ENCODE peak calls at places on chromosomes 4 and X, in four cellular contexts. One of them, this sample, is unnamed.

GRCh38 chr4:3836802-3837601 is 70.8 kb downstream of the ADRA2C start:
- DNase-seq in GM20000: no peak
- DNase-seq in GM12892: no peak
- DNase-seq in HEK293T: no peak
- DNase-seq in this sample: peak; percentile 22

GRCh38 chr4:65669008-65669971 is 999 bp downstream of the EPHA5 start:
- DNase-seq in HEK293T: no peak
- DNase-seq in GM20000: peak; percentile 12
- DNase-seq in GM12892: no peak
- DNase-seq in this sample: no peak

GRCh38 chr4:73609688-73610087 is 10.5 kb downstream of the RASSF6 start:
- DNase-seq in GM20000: no peak
- DNase-seq in GM12892: no peak
- DNase-seq in HEK293T: no peak
- DNase-seq in this sample: no peak

GRCh38 chr4:67754288-67754687 is at the start of gene GNRHR:
- DNase-seq in GM20000: no peak
- DNase-seq in HEK293T: no peak
- DNase-seq in GM12892: no peak
- DNase-seq in this sample: no peak

GRCh38 chrX:39957816-39958561 is 139.8 kb downstream of the BCOR start:
- DNase-seq in GM20000: no peak
- DNase-seq in HEK293T: no peak
- DNase-seq in GM12892: no peak
- DNase-seq in this sample: no peak

GRCh38 chr4:36178489-36178888 is 65.8 kb downstream of the ARAP2 start:
- DNase-seq in GM12892: no peak
- DNase-seq in GM20000: no peak
- DNase-seq in HEK293T: peak; percentile 17
- DNase-seq in this sample: no peak

GRCh38 chr4:123659759-123660158 is 263.2 kb downstream of the SPRY1 start:
- DNase-seq in GM20000: no peak
- DNase-seq in GM12892: no peak
- DNase-seq in HEK293T: no peak
- DNase-seq in this sample: peak; percentile 45

GRCh38 chr4:102871772-102872171 is 3.0 kb downstream of the CISD2 start:
- DNase-seq in GM20000: no peak
- DNase-seq in HEK293T: no peak
- DNase-seq in GM12892: no peak
- DNase-seq in this sample: no peak

GRCh38 chr4:153152453-153153338 is 51.5 kb upstream of the TRIM2 start:
- DNase-seq in GM20000: peak; percentile 44
- DNase-seq in HEK293T: peak; percentile 37
- DNase-seq in GM12892: peak; percentile 23
- DNase-seq in this sample: no peak

GRCh38 chr4:66837496-66837895 is 707.8 kb downstream of the CENPC start:
- DNase-seq in GM20000: no peak
- DNase-seq in HEK293T: no peak
- DNase-seq in GM12892: no peak
- DNase-seq in this sample: no peak

GRCh38 chr4:144494280-144494679 is 151.7 kb upstream of the HHIP start:
- DNase-seq in GM12892: no peak
- DNase-seq in HEK293T: no peak
- DNase-seq in GM20000: no peak
- DNase-seq in this sample: no peak

GRCh38 chrX:101415180-101416130 is 7.4 kb downstream of the HNRNPH2 start:
- DNase-seq in GM20000: peak; percentile 36
- DNase-seq in HEK293T: peak; percentile 68
- DNase-seq in GM12892: peak; percentile 24
- DNase-seq in this sample: peak; percentile 64

GRCh38 chrX:29044802-29045201 is 457.6 kb downstream of the IL1RAPL1 start:
- DNase-seq in GM20000: no peak
- DNase-seq in HEK293T: no peak
- DNase-seq in GM12892: no peak
- DNase-seq in this sample: no peak

GRCh38 chr4:20773144-20773997 is 73.1 kb downstream of the PACRGL start:
- DNase-seq in GM12892: peak; percentile 1
- DNase-seq in HEK293T: peak; percentile 55
- DNase-seq in GM20000: peak; percentile 41
- DNase-seq in this sample: peak; percentile 43

GRCh38 chrX:113947548-113947947 is 636.3 kb upstream of the HTR2C start:
- DNase-seq in GM20000: no peak
- DNase-seq in HEK293T: peak; percentile 19
- DNase-seq in GM12892: no peak
- DNase-seq in this sample: no peak

GRCh38 chrX:55907968-55908607 is 190.5 kb downstream of the RRAGB start:
- DNase-seq in GM20000: peak; percentile 52
- DNase-seq in GM12892: peak; percentile 32
- DNase-seq in HEK293T: peak; percentile 3
- DNase-seq in this sample: no peak

GRCh38 chr4:11814758-11815157 is 386.1 kb upstream of the HS3ST1 start:
- DNase-seq in GM20000: no peak
- DNase-seq in HEK293T: no peak
- DNase-seq in GM12892: no peak
- DNase-seq in this sample: no peak

GRCh38 chrX:121333942-121334341 is 286.5 kb downstream of the GLUD2 start:
- DNase-seq in GM20000: no peak
- DNase-seq in GM12892: no peak
- DNase-seq in HEK293T: no peak
- DNase-seq in this sample: peak; percentile 28

GRCh38 chr4:148852092-148852699 is 410.0 kb upstream of the NR3C2 start:
- DNase-seq in HEK293T: no peak
- DNase-seq in GM20000: no peak
- DNase-seq in GM12892: no peak
- DNase-seq in this sample: no peak

GRCh38 chr4:24180586-24180985 is 290.7 kb upstream of the PPARGC1A start:
- DNase-seq in GM20000: no peak
- DNase-seq in HEK293T: no peak
- DNase-seq in GM12892: no peak
- DNase-seq in this sample: no peak

GRCh38 chr4:3290889-3291321 is 1.9 kb upstream of the RGS12 start:
- DNase-seq in GM12892: no peak
- DNase-seq in HEK293T: no peak
- DNase-seq in GM20000: no peak
- DNase-seq in this sample: no peak